ENCODE peak calls at places on chromosomes 3 and 15, in eight cellular contexts. O is body of pancreas, Y is IMR-90, F is A549, Q is spleen, R is ovary, V is transverse colon, T is right lobe of liver. E is an unnamed sample.

GRCh38 chr15:67080900-67081431 is 15.6 kb downstream of the SMAD3 start:
- DNase-seq in V (no peak), F (no peak), Y (peak), R (no peak), O (peak), Q (peak), T (no peak), E (peak)

GRCh38 chr15:53693729-53694533 is 65.5 kb downstream of the WDR72 start:
- DNase-seq in R (peak), V (peak), Y (no peak), F (no peak), O (peak), Q (no peak), T (peak), E (peak)

GRCh38 chr3:94036909-94037507 is 8.6 kb upstream of the STX19 start:
- DNase-seq in O (no peak), Y (peak), R (no peak), F (peak), T (no peak), V (no peak), Q (no peak), E (no peak)

GRCh38 chr3:80233576-80233975 is 465.8 kb upstream of the ROBO1 start:
- DNase-seq in Y (peak), R (no peak), T (no peak), V (no peak), O (no peak), F (no peak), Q (no peak), E (no peak)

GRCh38 chr3:137642305-137642704 is 121.8 kb upstream of the SOX14 start:
- DNase-seq in V (no peak), T (no peak), O (no peak), R (no peak), F (no peak), Q (no peak), Y (no peak), E (no peak)

GRCh38 chr3:15223684-15224575 is 17.9 kb downstream of the CAPN7 start:
- DNase-seq in R (no peak), Y (peak), T (no peak), V (no peak), Q (no peak), O (no peak), F (no peak), E (no peak)

GRCh38 chr3:101479022-101479421 is 34.0 kb downstream of the SENP7 start:
- DNase-seq in V (no peak), T (no peak), Q (no peak), R (no peak), Y (no peak), O (no peak), F (no peak), E (no peak)

GRCh38 chr3:190432216-190432615 is 17.5 kb downstream of the TMEM207 start:
- DNase-seq in Q (no peak), V (no peak), F (no peak), T (no peak), O (no peak), R (no peak), Y (peak), E (no peak)

GRCh38 chr3:125418306-125418705 is 43.2 kb upstream of the ZNF148 start:
- DNase-seq in O (no peak), V (no peak), Q (no peak), F (no peak), R (no peak), T (no peak), Y (peak), E (no peak)

GRCh38 chr3:44439499-44440295 is 37.8 kb downstream of the ZNF445 start:
- DNase-seq in Y (peak), T (peak), F (no peak), V (peak), Q (peak), O (peak), R (peak), E (peak)

GRCh38 chr15:80641384-80641783 is 53.7 kb upstream of the ABHD17C start:
- DNase-seq in V (no peak), O (no peak), Y (no peak), T (no peak), F (no peak), R (no peak), Q (no peak), E (no peak)

GRCh38 chr3:156606729-156607128 is 51.8 kb upstream of the SSR3 start:
- DNase-seq in R (no peak), O (no peak), Q (no peak), T (no peak), V (no peak), F (no peak), Y (no peak), E (no peak)

GRCh38 chr15:53831907-53832793 is 72.7 kb upstream of the WDR72 start:
- DNase-seq in V (no peak), F (no peak), Y (no peak), T (no peak), Q (no peak), O (no peak), R (no peak), E (no peak)

GRCh38 chr3:9192238-9192637 is 57.2 kb downstream of the SRGAP3 start:
- DNase-seq in F (no peak), Q (no peak), T (no peak), R (no peak), O (peak), Y (no peak), V (no peak), E (no peak)

GRCh38 chr3:146037697-146038096 is 123.3 kb downstream of the PLOD2 start:
- DNase-seq in Q (no peak), R (no peak), O (no peak), Y (peak), F (no peak), T (no peak), V (no peak), E (no peak)

GRCh38 chr15:37104413-37105392 is 4.4 kb upstream of the MEIS2 start:
- DNase-seq in O (no peak), Y (no peak), F (no peak), T (no peak), V (no peak), R (no peak), Q (peak), E (no peak)

GRCh38 chr3:179882322-179882721 is 154.4 kb downstream of the PEX5L start:
- DNase-seq in O (no peak), V (no peak), T (no peak), F (no peak), R (no peak), Q (no peak), Y (no peak), E (no peak)

GRCh38 chr3:177777699-177778098 is 580.4 kb upstream of the TBL1XR1 start:
- DNase-seq in O (peak), F (peak), R (peak), V (peak), Q (peak), T (peak), Y (peak), E (no peak)

GRCh38 chr3:31242026-31242455 is 290.7 kb upstream of the STT3B start:
- DNase-seq in F (no peak), V (no peak), R (no peak), T (no peak), O (no peak), Q (no peak), Y (no peak), E (no peak)

GRCh38 chr15:79283252-79284048 is 928 bp downstream of the ANKRD34C start:
- DNase-seq in Y (peak), Q (no peak), R (peak), F (peak), O (peak), V (no peak), T (peak), E (peak)

GRCh38 chr15:35308802-35309201 is 223.7 kb upstream of the NANOGP8 start:
- DNase-seq in Q (no peak), O (no peak), F (no peak), T (no peak), V (peak), Y (peak), R (no peak), E (no peak)

GRCh38 chr3:94990952-94991705 is 928.3 kb downstream of the NSUN3 start:
- DNase-seq in V (no peak), T (no peak), R (no peak), Q (no peak), O (no peak), Y (no peak), F (no peak), E (no peak)

GRCh38 chr3:169618894-169619792 is 44.4 kb downstream of the MECOM start:
- DNase-seq in R (no peak), T (no peak), O (no peak), Y (no peak), Q (no peak), F (no peak), V (peak), E (no peak)

GRCh38 chr3:14829811-14830210 is 11.0 kb downstream of the FGD5 start:
- DNase-seq in F (no peak), O (no peak), Y (no peak), V (no peak), Q (no peak), T (no peak), R (no peak), E (peak)

GRCh38 chr3:158105710-158106438 is at the start of gene SHOX2:
- DNase-seq in F (peak), Y (peak), R (peak), T (peak), Q (peak), O (no peak), V (peak), E (peak)

GRCh38 chr15:74259324-74259712 is 23.2 kb downstream of the CCDC33 start:
- DNase-seq in F (no peak), O (no peak), T (no peak), V (no peak), R (no peak), Y (no peak), Q (no peak), E (no peak)

GRCh38 chr3:172313671-172314070 is 134.6 kb downstream of the GHSR start:
- DNase-seq in O (no peak), T (no peak), Y (peak), R (no peak), V (no peak), F (no peak), Q (no peak), E (no peak)

GRCh38 chr15:38603672-38604071 is 39.1 kb upstream of the RASGRP1 start:
- DNase-seq in Q (no peak), F (no peak), O (no peak), Y (no peak), V (no peak), R (no peak), T (no peak), E (no peak)

GRCh38 chr3:25663324-25664065 is 1.2 kb downstream of the TOP2B start:
- DNase-seq in O (peak), F (peak), V (peak), T (no peak), R (no peak), Y (peak), Q (no peak), E (no peak)

GRCh38 chr3:172582712-172583111 is 59.5 kb upstream of the TNFSF10 start:
- DNase-seq in V (no peak), Q (no peak), T (no peak), F (no peak), O (no peak), Y (peak), R (no peak), E (no peak)

GRCh38 chr3:167668651-167669050 is 14.9 kb upstream of the WDR49 start:
- DNase-seq in V (no peak), Q (no peak), Y (no peak), O (no peak), R (no peak), F (no peak), T (no peak), E (no peak)

GRCh38 chr3:148962513-148962912 is 28.8 kb upstream of the GYG1 start:
- DNase-seq in R (no peak), Y (peak), O (peak), V (no peak), F (peak), T (no peak), Q (no peak), E (no peak)

GRCh38 chr3:71304684-71305083 is 278.8 kb downstream of the FOXP1 start:
- DNase-seq in Y (peak), Q (no peak), T (no peak), F (no peak), V (peak), R (peak), O (peak), E (no peak)

GRCh38 chr15:68295430-68295829 is 17.9 kb downstream of the FEM1B start:
- DNase-seq in F (no peak), Y (no peak), R (no peak), T (no peak), V (no peak), O (no peak), Q (no peak), E (no peak)

GRCh38 chr15:66832679-66833078 is 130.6 kb downstream of the SMAD6 start:
- DNase-seq in R (no peak), F (no peak), Y (peak), T (no peak), V (no peak), Q (peak), O (no peak), E (no peak)

GRCh38 chr15:90049666-90050604 is 48.8 kb downstream of the ZNF710 start:
- DNase-seq in Y (no peak), O (no peak), Q (no peak), T (peak), F (no peak), R (no peak), V (no peak), E (no peak)

GRCh38 chr15:84929795-84930371 is 45.4 kb downstream of the SLC28A1 start:
- DNase-seq in Y (peak), Q (no peak), F (peak), R (no peak), O (peak), T (peak), V (peak), E (no peak)

GRCh38 chr15:48109212-48109611 is 11.6 kb upstream of the SLC24A5 start:
- DNase-seq in F (no peak), R (no peak), Y (no peak), Q (no peak), T (no peak), V (no peak), O (no peak), E (no peak)

GRCh38 chr3:167783781-167784180 is 48.3 kb downstream of the SERPINI1 start:
- DNase-seq in R (no peak), T (no peak), Q (no peak), O (no peak), F (no peak), Y (no peak), V (no peak), E (peak)

GRCh38 chr15:45457641-45458539 is 64.7 kb downstream of the SLC30A4 start:
- DNase-seq in T (no peak), R (peak), V (peak), Q (no peak), F (peak), Y (peak), O (peak), E (peak)
- TF ChIP-seq CTCF in T (peak), R (peak), V (peak), Q (peak), F (peak), Y (peak), O (peak), E (peak)

GRCh38 chr3:33717866-33718594 is at the start of gene CLASP2:
- DNase-seq in T (peak), F (peak), Q (peak), V (peak), Y (peak), O (peak), R (peak), E (peak)
- TF ChIP-seq POLR2A in T (peak), F (peak), Q (peak), V (peak), Y (peak), O (peak), R (peak), E (peak)

GRCh38 chr3:127044996-127045395 is 62.1 kb downstream of the PLXNA1 start:
- DNase-seq in T (peak), R (no peak), F (peak), O (no peak), Q (peak), Y (peak), V (no peak), E (no peak)
- H3K4me3 ChIP-seq in T (no peak), R (no peak), F (no peak), O (no peak), Q (no peak), Y (no peak), V (no peak), E (no peak)

GRCh38 chr3:128873623-128874022 is 5.8 kb upstream of the ACAD9 start:
- DNase-seq in R (no peak), Q (peak), T (no peak), O (no peak), Y (no peak), V (no peak), F (no peak), E (no peak)

GRCh38 chr3:128878011-128878457 is 1.4 kb upstream of the ACAD9 start:
- DNase-seq in R (no peak), O (no peak), T (no peak), V (no peak), Y (no peak), Q (peak), F (no peak), E (no peak)

GRCh38 chr3:128874481-128875180 is 4.8 kb upstream of the ACAD9 start:
- DNase-seq in O (no peak), V (no peak), F (no peak), T (no peak), Q (peak), R (no peak), Y (no peak), E (no peak)

GRCh38 chr3:128872744-128873143 is 6.7 kb upstream of the ACAD9 start:
- DNase-seq in Y (no peak), V (no peak), Q (peak), F (no peak), R (no peak), T (no peak), O (no peak), E (no peak)

DNA sequence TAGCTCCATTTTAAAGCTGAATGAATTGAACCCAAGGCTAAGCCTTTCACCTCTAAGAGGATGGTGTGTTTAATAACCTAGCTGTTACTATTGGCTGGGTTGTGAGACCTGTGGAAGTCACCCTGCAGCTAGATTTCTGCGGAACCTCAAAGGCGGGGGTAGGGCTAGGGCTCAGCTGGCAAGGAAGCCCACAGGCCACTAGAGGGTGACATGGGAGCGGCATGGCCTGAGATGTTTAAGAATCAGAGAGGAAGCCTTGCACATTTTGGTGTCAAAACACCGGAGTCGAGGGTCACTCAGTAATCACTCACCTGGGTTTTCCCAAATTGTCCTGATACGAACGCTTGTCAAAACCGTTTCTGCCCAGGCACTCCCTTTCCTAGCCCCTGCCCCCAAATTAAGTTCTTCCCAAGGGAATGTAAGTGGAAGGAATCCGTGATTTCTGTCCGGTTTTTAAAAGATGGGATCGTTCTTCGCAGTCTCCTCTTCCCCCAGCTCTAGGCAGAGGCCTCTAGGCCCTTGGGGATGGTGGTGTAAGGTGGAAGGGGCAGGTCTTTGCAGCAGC is 3.8 kb upstream of the ACAD9 start:
- DNase-seq in V (peak), Q (peak), Y (no peak), O (peak), F (peak), R (no peak), T (peak), E (no peak)
- TF ChIP-seq CTCF in V (no peak), Q (peak), Y (peak), O (peak), F (peak), R (no peak), T (peak), E (peak)

GRCh38 chr15:83207622-83208356 is at the start of gene HDGFL3:
- DNase-seq in T (peak), O (peak), Y (peak), F (peak), Q (peak), R (peak), V (peak), E (peak)
- TF ChIP-seq POLR2A in T (no peak), O (peak), Y (peak), F (peak), Q (no peak), R (no peak), V (no peak), E (no peak)

DNA sequence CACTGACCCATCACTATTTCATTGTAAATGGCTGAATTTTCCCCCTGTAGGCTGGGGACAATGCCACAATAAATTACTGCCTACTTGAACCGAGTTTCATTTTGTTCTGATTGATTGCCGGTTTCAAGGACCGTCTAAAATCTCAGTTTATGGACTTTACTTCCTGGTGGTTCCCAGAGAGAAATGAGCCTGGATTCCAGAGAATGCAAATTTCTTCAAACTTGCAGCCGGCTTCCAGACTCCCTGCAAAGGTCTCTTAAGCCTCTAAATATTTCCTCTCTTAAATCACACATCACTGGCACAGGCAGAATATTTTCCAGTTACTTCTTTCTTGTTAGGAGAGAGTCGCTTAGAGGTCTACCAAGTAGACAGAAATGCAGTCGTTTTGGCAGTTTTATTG is 284.3 kb upstream of the NR2E3 start:
- DNase-seq in R (no peak), O (peak), T (no peak), Y (peak), Q (no peak), V (no peak), F (no peak), E (no peak)
- H3K4me3 ChIP-seq in R (no peak), O (no peak), T (no peak), Y (no peak), Q (no peak), V (no peak), F (no peak), E (no peak)